ENCODE peak calls at places on chromosomes 1 and 21, in five cellular contexts. C is breast epithelium; J is astrocyte of the spinal cord; Z is CD4-positive, alpha-beta T cell; X is AG09309. G is an unnamed sample.
A peak's percentile ranks its signal among the peaks of the same experiment; 100 is the strongest.

GRCh38 chr21:17003221-17003620 is 509.6 kb upstream of the CXADR start:
- DNase-seq in X (peak; percentile 13), J (peak; percentile 63), C (no peak), Z (no peak), G (no peak)

GRCh38 chr1:20405893-20406604 is 80.0 kb downstream of the CAMK2N1 start:
- DNase-seq in C (no peak), J (peak; percentile 87), X (peak; percentile 25), Z (no peak), G (no peak)

GRCh38 chr1:193355179-193355578 is 168.8 kb upstream of the B3GALT2 start:
- DNase-seq in Z (no peak), J (no peak), C (no peak), X (no peak), G (no peak)

GRCh38 chr1:34478460-34479076 is 276.3 kb upstream of the GJB5 start:
- DNase-seq in Z (no peak), C (no peak), J (no peak), X (no peak), G (no peak)

GRCh38 chr1:208534604-208534907 is 290.4 kb upstream of the PLXNA2 start:
- DNase-seq in X (no peak), C (no peak), J (no peak), Z (no peak), G (no peak)

GRCh38 chr1:155813672-155814071 is 43.3 kb downstream of the GON4L start:
- DNase-seq in Z (no peak), J (no peak), X (no peak), C (no peak), G (no peak)

GRCh38 chr1:31501505-31501904 is 74.8 kb upstream of the TINAGL1 start:
- DNase-seq in Z (no peak), C (no peak), X (no peak), J (no peak), G (no peak)

GRCh38 chr1:9164537-9164910 is 35.6 kb upstream of the GPR157 start:
- DNase-seq in Z (no peak), J (peak; percentile 41), X (no peak), C (no peak), G (no peak)

GRCh38 chr1:157993179-157994080 is at the start of gene KIRREL1:
- DNase-seq in J (peak; percentile 79), Z (no peak), C (no peak), X (no peak), G (no peak)

GRCh38 chr1:104136621-104137020 is 386.9 kb downstream of the AMY1C start:
- DNase-seq in Z (no peak), X (no peak), C (no peak), J (no peak), G (no peak)

DNA sequence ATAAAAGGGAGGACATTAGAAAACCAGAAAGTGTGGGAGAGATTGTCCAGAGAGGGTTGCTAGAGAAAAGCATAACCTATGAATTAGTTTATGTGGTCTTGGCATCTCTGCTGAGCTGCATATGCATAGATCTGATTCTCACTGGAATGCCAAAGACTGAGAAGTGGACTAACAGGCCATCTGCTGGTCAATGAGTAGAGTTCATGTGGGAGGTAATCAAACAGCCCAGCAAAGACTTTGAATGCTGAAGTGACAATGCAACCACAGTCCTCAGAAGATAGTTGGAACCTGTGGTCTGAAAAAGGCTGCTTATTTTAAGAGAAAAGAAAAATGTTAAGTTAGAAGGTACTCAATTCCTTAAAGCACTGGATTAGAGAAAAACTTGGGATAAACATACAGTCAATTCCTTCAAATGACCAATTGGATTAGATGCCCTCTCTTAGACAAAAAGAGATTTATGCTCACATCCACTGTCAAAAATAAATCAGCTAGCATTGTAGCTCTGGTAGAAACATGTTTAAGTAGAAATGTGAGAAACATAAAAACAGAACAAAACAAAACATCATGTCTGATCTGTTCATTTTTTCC is 382.8 kb downstream of the AMY1C start:
- DNase-seq in J (peak; percentile 5), Z (no peak), C (no peak), X (no peak), G (peak; percentile 7)
- TF ChIP-seq CTCF in J (peak; percentile 20), Z (no peak), C (no peak), X (no peak), G (peak; percentile 43)

GRCh38 chr21:30638686-30639085 is 3.7 kb downstream of the KRTAP20-2 start:
- DNase-seq in Z (no peak), C (no peak), J (no peak), X (no peak), G (no peak)
- TF ChIP-seq CTCF in Z (no peak), C (no peak), J (no peak), X (no peak), G (no peak)

DNA sequence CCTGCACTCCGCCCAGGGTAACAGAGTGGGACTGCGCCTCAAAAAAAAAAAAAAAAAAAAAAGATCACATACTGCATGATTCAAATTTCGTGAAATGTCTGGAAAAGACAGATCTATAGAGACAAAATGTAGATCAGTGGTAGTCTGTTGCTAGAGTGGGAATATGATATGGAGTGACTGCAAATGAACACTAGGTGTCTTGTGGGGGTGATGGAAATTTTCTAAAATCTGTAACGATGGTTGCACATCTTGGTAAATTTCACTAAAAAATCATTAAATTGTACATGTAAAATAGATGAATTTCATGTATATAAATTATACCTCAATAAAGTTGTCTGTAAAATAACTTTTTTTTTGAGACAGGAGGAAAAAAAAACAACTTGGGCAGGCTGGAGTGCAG is 5.5 kb downstream of the AIDA start:
- DNase-seq in J (no peak), C (no peak), Z (no peak), X (no peak), G (no peak)
- TF ChIP-seq CTCF in J (no peak), C (no peak), Z (no peak), X (no peak), G (no peak)

GRCh38 chr1:1618396-1619068 is 3.2 kb downstream of the MIB2 start:
- DNase-seq in X (no peak), C (no peak), J (no peak), Z (no peak), G (no peak)

GRCh38 chr1:1621682-1622577 is 6.6 kb downstream of the MIB2 start:
- DNase-seq in J (peak; percentile 27), Z (no peak), C (no peak), X (no peak), G (no peak)

GRCh38 chr1:1620433-1621139 is 5.3 kb downstream of the MIB2 start:
- DNase-seq in X (no peak), J (no peak), Z (no peak), C (no peak), G (no peak)

GRCh38 chr1:1621173-1621661 is 5.9 kb downstream of the MIB2 start:
- DNase-seq in Z (no peak), J (no peak), X (no peak), C (no peak), G (no peak)

GRCh38 chr1:1619917-1620361 is 4.6 kb downstream of the MIB2 start:
- DNase-seq in J (no peak), Z (no peak), C (no peak), X (no peak), G (no peak)
- TF ChIP-seq CTCF in J (peak; percentile 26), Z (no peak), C (no peak), X (peak; percentile 33), G (no peak)

DNA sequence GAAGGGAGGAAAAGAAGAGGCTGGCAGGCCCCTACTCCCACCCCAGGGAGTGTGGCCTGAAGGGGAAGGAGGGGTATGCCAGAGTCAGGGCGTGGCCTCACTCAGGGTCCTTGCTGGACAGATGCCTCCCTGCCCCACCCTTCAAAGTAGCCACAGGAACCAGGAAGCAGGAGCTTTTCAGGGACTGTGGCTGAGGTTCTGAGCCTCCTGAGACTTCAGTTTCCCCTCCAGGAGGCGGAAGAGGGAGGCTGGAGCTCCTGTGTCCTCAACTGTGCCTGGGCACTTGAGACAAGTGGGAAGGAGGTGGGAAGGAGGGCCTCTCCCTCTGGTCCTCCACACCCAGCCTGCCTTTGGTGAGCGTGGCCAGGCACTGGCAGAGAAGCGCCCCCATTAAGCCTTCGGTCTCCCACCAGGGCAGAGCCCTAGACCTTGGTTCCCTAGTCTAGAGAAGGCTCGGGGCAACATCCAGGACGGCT is 5.3 kb downstream of the CELSR2 start:
- DNase-seq in X (no peak), Z (no peak), C (no peak), J (no peak), G (no peak)
- TF ChIP-seq CTCF in X (no peak), Z (no peak), C (no peak), J (peak; percentile 7), G (no peak)

GRCh38 chr1:2930016-2930815 is 91.1 kb upstream of the ACTRT2 start:
- DNase-seq in X (no peak), C (no peak), J (no peak), Z (no peak), G (no peak)
- TF ChIP-seq CTCF in X (no peak), C (no peak), J (no peak), Z (no peak), G (no peak)

G was measured in GM13976.